ENCODE peak calls at places on chromosomes 16 and 17, in ten cellular contexts. One of them, this sample, is unnamed. For H3K4me1, the result is how much of the 10 kb centered on the place peaks cover.

GRCh38 chr17:50452627-50453300 is 15.9 kb downstream of the CHAD start:
- DNase-seq in colonic mucosa: peak
- DNase-seq in psoas muscle: no peak
- DNase-seq in Panc1: no peak
- DNase-seq in left ventricle myocardium inferior: no peak
- DNase-seq in PC-9: peak
- DNase-seq in transverse colon: peak
- DNase-seq in A549: no peak
- DNase-seq in heart left ventricle: no peak
- DNase-seq in kidney: no peak
- DNase-seq in this sample: no peak

GRCh38 chr17:46726106-46726670 is 92.3 kb downstream of the WNT3 start:
- DNase-seq in colonic mucosa: no peak
- DNase-seq in psoas muscle: no peak
- DNase-seq in Panc1: no peak
- DNase-seq in left ventricle myocardium inferior: no peak
- DNase-seq in PC-9: no peak
- DNase-seq in transverse colon: no peak
- DNase-seq in A549: no peak
- DNase-seq in heart left ventricle: no peak
- DNase-seq in kidney: no peak
- DNase-seq in this sample: no peak

GRCh38 chr17:46121165-46121764 is 72.0 kb downstream of the KANSL1 start:
- DNase-seq in colonic mucosa: no peak
- DNase-seq in psoas muscle: no peak
- DNase-seq in Panc1: no peak
- DNase-seq in left ventricle myocardium inferior: no peak
- DNase-seq in PC-9: no peak
- DNase-seq in transverse colon: no peak
- DNase-seq in A549: no peak
- DNase-seq in heart left ventricle: no peak
- DNase-seq in kidney: no peak
- DNase-seq in this sample: no peak

GRCh38 chr17:20315821-20316220 is 151.5 kb downstream of the LGALS9B start:
- DNase-seq in colonic mucosa: no peak
- DNase-seq in psoas muscle: no peak
- DNase-seq in Panc1: no peak
- DNase-seq in left ventricle myocardium inferior: no peak
- DNase-seq in PC-9: no peak
- DNase-seq in transverse colon: no peak
- DNase-seq in A549: no peak
- DNase-seq in heart left ventricle: no peak
- DNase-seq in kidney: no peak
- DNase-seq in this sample: no peak

GRCh38 chr16:67549240-67549639 is 13.1 kb upstream of the CTCF start:
- DNase-seq in colonic mucosa: no peak
- DNase-seq in psoas muscle: no peak
- DNase-seq in Panc1: no peak
- DNase-seq in left ventricle myocardium inferior: no peak
- DNase-seq in PC-9: no peak
- DNase-seq in transverse colon: no peak
- DNase-seq in A549: no peak
- DNase-seq in heart left ventricle: peak
- DNase-seq in kidney: peak
- DNase-seq in this sample: no peak

GRCh38 chr16:3553138-3553923 is 23.9 kb downstream of the NLRC3 start:
- DNase-seq in colonic mucosa: no peak
- DNase-seq in psoas muscle: no peak
- DNase-seq in Panc1: no peak
- DNase-seq in left ventricle myocardium inferior: no peak
- DNase-seq in PC-9: no peak
- DNase-seq in transverse colon: no peak
- DNase-seq in A549: peak
- DNase-seq in heart left ventricle: no peak
- DNase-seq in kidney: no peak
- DNase-seq in this sample: no peak

GRCh38 chr16:63613701-63614100 is 1508.2 kb downstream of the CDH11 start:
- DNase-seq in colonic mucosa: no peak
- DNase-seq in psoas muscle: no peak
- DNase-seq in Panc1: no peak
- DNase-seq in left ventricle myocardium inferior: no peak
- DNase-seq in PC-9: no peak
- DNase-seq in transverse colon: no peak
- DNase-seq in A549: peak
- DNase-seq in heart left ventricle: no peak
- DNase-seq in kidney: no peak
- DNase-seq in this sample: peak

GRCh38 chr17:30278032-30278431 is 13.7 kb downstream of the BLMH start:
- DNase-seq in colonic mucosa: no peak
- DNase-seq in psoas muscle: no peak
- DNase-seq in Panc1: no peak
- DNase-seq in left ventricle myocardium inferior: peak
- DNase-seq in PC-9: no peak
- DNase-seq in transverse colon: no peak
- DNase-seq in A549: peak
- DNase-seq in heart left ventricle: no peak
- DNase-seq in kidney: no peak
- DNase-seq in this sample: no peak

GRCh38 chr16:48347191-48347860 is 37.9 kb downstream of the SIAH1 start:
- DNase-seq in colonic mucosa: no peak
- DNase-seq in psoas muscle: no peak
- DNase-seq in Panc1: no peak
- DNase-seq in left ventricle myocardium inferior: no peak
- DNase-seq in PC-9: no peak
- DNase-seq in transverse colon: no peak
- DNase-seq in A549: no peak
- DNase-seq in heart left ventricle: no peak
- DNase-seq in kidney: no peak
- DNase-seq in this sample: no peak

DNA sequence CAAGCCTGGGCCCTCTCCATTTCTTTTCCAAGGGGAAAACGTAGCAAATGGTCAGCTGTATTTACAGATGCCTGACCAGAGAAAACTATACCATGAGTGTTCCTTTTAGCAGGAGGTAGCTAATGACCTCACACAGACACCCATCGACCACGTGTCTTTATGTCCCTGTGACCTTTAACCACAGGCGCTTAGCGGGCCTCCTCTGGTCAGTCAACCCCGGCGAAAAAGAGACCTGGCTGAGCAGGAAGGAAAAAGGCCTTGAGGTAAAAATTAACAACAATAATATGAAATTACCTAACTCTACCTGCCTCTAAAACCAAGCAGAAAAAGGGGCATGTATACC is 9.1 kb downstream of the NUDT16L1 start:
- DNase-seq in colonic mucosa: peak
- DNase-seq in psoas muscle: peak
- DNase-seq in Panc1: no peak
- DNase-seq in left ventricle myocardium inferior: no peak
- DNase-seq in PC-9: no peak
- DNase-seq in transverse colon: no peak
- DNase-seq in A549: no peak
- DNase-seq in heart left ventricle: no peak
- DNase-seq in kidney: peak
- DNase-seq in this sample: no peak
- H3K27ac ChIP-seq in colonic mucosa: peak
- H3K27ac ChIP-seq in psoas muscle: no peak
- H3K27ac ChIP-seq in Panc1: no peak
- H3K27ac ChIP-seq in left ventricle myocardium inferior: no peak
- H3K27ac ChIP-seq in PC-9: no peak
- H3K27ac ChIP-seq in transverse colon: peak
- H3K27ac ChIP-seq in A549: no peak
- H3K27ac ChIP-seq in heart left ventricle: no peak
- H3K27ac ChIP-seq in kidney: peak
- H3K27ac ChIP-seq in this sample: no peak

DNA sequence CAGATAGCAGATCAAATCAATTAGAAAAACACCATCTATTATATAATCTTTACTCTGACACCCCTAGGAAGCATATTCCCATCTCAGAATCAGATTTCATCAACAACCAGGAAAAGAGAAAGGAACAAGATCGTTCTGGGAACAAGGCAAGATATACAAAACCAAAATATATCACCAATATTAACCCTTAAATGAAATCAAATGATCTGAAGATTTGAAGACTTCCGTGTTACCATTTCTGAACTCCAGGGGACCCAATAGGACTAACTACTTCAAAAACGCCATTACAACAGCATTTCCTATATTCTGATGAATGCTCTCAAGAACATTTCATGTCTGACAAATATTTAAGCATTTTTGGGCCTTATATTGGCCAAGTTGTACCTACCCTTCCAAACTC is 624.2 kb upstream of the ZFHX3 start:
- DNase-seq in colonic mucosa: no peak
- DNase-seq in psoas muscle: no peak
- DNase-seq in Panc1: no peak
- DNase-seq in left ventricle myocardium inferior: no peak
- DNase-seq in PC-9: no peak
- DNase-seq in transverse colon: no peak
- DNase-seq in A549: no peak
- DNase-seq in heart left ventricle: no peak
- DNase-seq in kidney: no peak
- DNase-seq in this sample: no peak
- TF ChIP-seq CTCF in colonic mucosa: no peak
- TF ChIP-seq CTCF in psoas muscle: no peak
- TF ChIP-seq CTCF in Panc1: no peak
- TF ChIP-seq CTCF in left ventricle myocardium inferior: no peak
- TF ChIP-seq CTCF in PC-9: no peak
- TF ChIP-seq CTCF in transverse colon: no peak
- TF ChIP-seq CTCF in A549: no peak
- TF ChIP-seq CTCF in heart left ventricle: no peak
- TF ChIP-seq CTCF in kidney: no peak
- TF ChIP-seq CTCF in this sample: peak

GRCh38 chr16:80441935-80442334 is 98.9 kb upstream of the DYNLRB2 start:
- DNase-seq in colonic mucosa: no peak
- DNase-seq in psoas muscle: no peak
- DNase-seq in Panc1: no peak
- DNase-seq in left ventricle myocardium inferior: no peak
- DNase-seq in PC-9: no peak
- DNase-seq in transverse colon: no peak
- DNase-seq in A549: no peak
- DNase-seq in heart left ventricle: no peak
- DNase-seq in kidney: no peak
- DNase-seq in this sample: no peak

GRCh38 chr16:80437707-80438106 is 103.1 kb upstream of the DYNLRB2 start:
- DNase-seq in colonic mucosa: no peak
- DNase-seq in psoas muscle: no peak
- DNase-seq in Panc1: no peak
- DNase-seq in left ventricle myocardium inferior: no peak
- DNase-seq in PC-9: no peak
- DNase-seq in transverse colon: no peak
- DNase-seq in A549: no peak
- DNase-seq in heart left ventricle: no peak
- DNase-seq in kidney: no peak
- DNase-seq in this sample: no peak

GRCh38 chr16:80436510-80436909 is 104.3 kb upstream of the DYNLRB2 start:
- DNase-seq in colonic mucosa: no peak
- DNase-seq in psoas muscle: no peak
- DNase-seq in Panc1: no peak
- DNase-seq in left ventricle myocardium inferior: no peak
- DNase-seq in PC-9: no peak
- DNase-seq in transverse colon: no peak
- DNase-seq in A549: no peak
- DNase-seq in heart left ventricle: no peak
- DNase-seq in kidney: no peak
- DNase-seq in this sample: no peak

GRCh38 chr16:80440691-80441090 is 100.1 kb upstream of the DYNLRB2 start:
- DNase-seq in colonic mucosa: no peak
- DNase-seq in psoas muscle: no peak
- DNase-seq in Panc1: no peak
- DNase-seq in left ventricle myocardium inferior: no peak
- DNase-seq in PC-9: no peak
- DNase-seq in transverse colon: no peak
- DNase-seq in A549: no peak
- DNase-seq in heart left ventricle: no peak
- DNase-seq in kidney: no peak
- DNase-seq in this sample: no peak
- H3K4me1 ChIP-seq in colonic mucosa: under half
- H3K4me1 ChIP-seq in psoas muscle: under half
- H3K4me1 ChIP-seq in Panc1: under half
- H3K4me1 ChIP-seq in left ventricle myocardium inferior: under half
- H3K4me1 ChIP-seq in PC-9: under half
- H3K4me1 ChIP-seq in transverse colon: under half
- H3K4me1 ChIP-seq in A549: under half
- H3K4me1 ChIP-seq in heart left ventricle: under half
- H3K4me1 ChIP-seq in kidney: under half
- H3K4me1 ChIP-seq in this sample: under half

GRCh38 chr17:41026668-41027471 is at the start of gene KRTAP1-5:
- DNase-seq in colonic mucosa: no peak
- DNase-seq in psoas muscle: no peak
- DNase-seq in Panc1: no peak
- DNase-seq in left ventricle myocardium inferior: no peak
- DNase-seq in PC-9: no peak
- DNase-seq in transverse colon: no peak
- DNase-seq in A549: no peak
- DNase-seq in heart left ventricle: no peak
- DNase-seq in kidney: no peak
- DNase-seq in this sample: peak

GRCh38 chr17:41029633-41030245 is at the start of gene KRTAP1-4:
- DNase-seq in colonic mucosa: no peak
- DNase-seq in psoas muscle: no peak
- DNase-seq in Panc1: no peak
- DNase-seq in left ventricle myocardium inferior: no peak
- DNase-seq in PC-9: no peak
- DNase-seq in transverse colon: no peak
- DNase-seq in A549: no peak
- DNase-seq in heart left ventricle: no peak
- DNase-seq in kidney: no peak
- DNase-seq in this sample: no peak

GRCh38 chr17:41019415-41019814 is 7.6 kb downstream of the KRTAP1-5 start:
- DNase-seq in colonic mucosa: no peak
- DNase-seq in psoas muscle: no peak
- DNase-seq in Panc1: no peak
- DNase-seq in left ventricle myocardium inferior: no peak
- DNase-seq in PC-9: no peak
- DNase-seq in transverse colon: no peak
- DNase-seq in A549: no peak
- DNase-seq in heart left ventricle: no peak
- DNase-seq in kidney: no peak
- DNase-seq in this sample: no peak

GRCh38 chr17:41020346-41020745 is 6.7 kb downstream of the KRTAP1-5 start:
- DNase-seq in colonic mucosa: no peak
- DNase-seq in psoas muscle: no peak
- DNase-seq in Panc1: no peak
- DNase-seq in left ventricle myocardium inferior: no peak
- DNase-seq in PC-9: peak
- DNase-seq in transverse colon: no peak
- DNase-seq in A549: peak
- DNase-seq in heart left ventricle: no peak
- DNase-seq in kidney: no peak
- DNase-seq in this sample: no peak

DNA sequence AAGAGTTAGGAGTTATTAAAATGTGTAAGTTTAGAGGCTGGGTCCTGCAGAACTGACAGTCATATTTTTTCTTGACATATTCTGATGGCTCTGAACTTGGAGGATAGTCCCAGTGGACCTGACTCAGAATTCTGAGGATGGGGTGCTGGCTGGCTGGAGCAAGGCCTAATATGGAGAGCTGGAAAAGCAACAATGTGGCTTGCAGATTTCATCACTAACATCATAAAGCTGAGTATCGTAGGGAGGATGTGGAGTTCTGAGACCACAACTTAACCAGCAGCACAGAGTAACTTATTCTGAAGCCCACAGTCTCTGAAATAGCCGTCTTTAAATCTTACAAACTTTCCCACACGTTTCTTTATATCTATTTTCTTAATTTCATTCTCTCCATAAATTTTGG is 2.3 kb downstream of the KRTAP1-5 start:
- DNase-seq in colonic mucosa: no peak
- DNase-seq in psoas muscle: no peak
- DNase-seq in Panc1: no peak
- DNase-seq in left ventricle myocardium inferior: no peak
- DNase-seq in PC-9: no peak
- DNase-seq in transverse colon: no peak
- DNase-seq in A549: no peak
- DNase-seq in heart left ventricle: no peak
- DNase-seq in kidney: no peak
- DNase-seq in this sample: no peak
- H3K27ac ChIP-seq in colonic mucosa: no peak
- H3K27ac ChIP-seq in psoas muscle: no peak
- H3K27ac ChIP-seq in Panc1: no peak
- H3K27ac ChIP-seq in left ventricle myocardium inferior: no peak
- H3K27ac ChIP-seq in PC-9: no peak
- H3K27ac ChIP-seq in transverse colon: no peak
- H3K27ac ChIP-seq in A549: no peak
- H3K27ac ChIP-seq in heart left ventricle: no peak
- H3K27ac ChIP-seq in kidney: no peak
- H3K27ac ChIP-seq in this sample: no peak